ENCODE peak calls at places on chromosomes 3 and 15, in ten cellular contexts. X is gastrocnemius medialis, Y is sigmoid colon, A is ovary, S is A549, M is HCT116, C is IMR-90, O is body of pancreas, J is esophagus muscularis mucosa, Q is uterus. T is an unnamed sample.

GRCh38 chr15:41072013-41072412 is 44.1 kb downstream of the INO80 start:
- DNase-seq in A (no peak), C (no peak), J (no peak), Y (no peak), X (no peak), O (no peak), S (no peak), M (no peak), Q (no peak), T (no peak)

GRCh38 chr3:113802795-113803455 is 35.7 kb upstream of the GRAMD1C start:
- DNase-seq in S (no peak), X (no peak), J (no peak), A (no peak), Q (no peak), C (no peak), M (no peak), Y (no peak), O (no peak), T (no peak)

GRCh38 chr3:25664810-25665645 is at the start of gene TOP2B:
- DNase-seq in Y (peak; percentile 98), M (peak; percentile 86), O (peak; percentile 97), S (peak; percentile 98), C (peak; percentile 95), Q (peak; percentile 96), J (peak; percentile 99), A (peak; percentile 96), X (peak; percentile 96), T (peak; percentile 97)

GRCh38 chr3:150775001-150775599 is 12.1 kb upstream of the SIAH2 start:
- DNase-seq in J (no peak), S (no peak), Q (no peak), A (no peak), C (peak; percentile 89), O (no peak), X (no peak), M (no peak), Y (no peak), T (no peak)

GRCh38 chr3:103499132-103499885 is 1064.5 kb downstream of the ZPLD1 start:
- DNase-seq in X (no peak), O (no peak), C (peak; percentile 66), S (no peak), J (no peak), A (no peak), M (no peak), Q (no peak), Y (no peak), T (no peak)

GRCh38 chr15:88440021-88440420 is 27.2 kb downstream of the MRPL46 start:
- DNase-seq in Q (no peak), M (no peak), Y (no peak), C (peak; percentile 78), X (no peak), A (no peak), J (peak; percentile 42), O (no peak), S (no peak), T (no peak)

GRCh38 chr3:29468150-29468549 is 187.3 kb downstream of the RBMS3 start:
- DNase-seq in S (no peak), Y (no peak), X (no peak), M (no peak), J (no peak), Q (no peak), A (no peak), C (no peak), O (no peak), T (no peak)

GRCh38 chr3:5187152-5187919 is at the start of gene EDEM1:
- DNase-seq in O (peak; percentile 95), A (peak; percentile 94), Y (peak; percentile 97), X (peak; percentile 93), J (peak; percentile 98), S (peak; percentile 96), Q (peak; percentile 98), M (peak; percentile 86), C (peak; percentile 94), T (peak; percentile 98)

GRCh38 chr15:47437492-47437891 is 279.8 kb upstream of the SEMA6D start:
- DNase-seq in Y (no peak), Q (no peak), M (no peak), X (no peak), S (no peak), A (no peak), J (no peak), O (no peak), C (no peak), T (no peak)

GRCh38 chr3:69925506-69925905 is 74.0 kb upstream of the SAMMSON start:
- DNase-seq in Q (no peak), J (no peak), A (no peak), M (no peak), C (peak; percentile 68), S (no peak), X (no peak), O (no peak), Y (no peak), T (no peak)

GRCh38 chr3:66502267-66502874 is 1.5 kb upstream of the LRIG1 start:
- DNase-seq in Y (no peak), X (no peak), J (no peak), O (no peak), A (no peak), S (no peak), M (no peak), Q (no peak), C (no peak), T (no peak)
- TF ChIP-seq POLR2A in Y (no peak), X (no peak), J (no peak), O (no peak), A (no peak), S (no peak), M (no peak), Q (no peak), C (no peak), T (no peak)

GRCh38 chr3:50156549-50156948 is 1.4 kb downstream of the SEMA3F start:
- DNase-seq in O (no peak), S (no peak), X (no peak), M (no peak), C (no peak), Y (no peak), A (no peak), Q (no peak), J (no peak), T (no peak)

GRCh38 chr3:50155891-50156290 is 767 bp downstream of the SEMA3F start:
- DNase-seq in X (no peak), O (no peak), M (no peak), J (no peak), S (no peak), A (no peak), Q (no peak), C (no peak), Y (no peak), T (no peak)

GRCh38 chr3:50154840-50155490 is at the start of gene SEMA3F:
- DNase-seq in X (peak; percentile 33), O (peak; percentile 83), M (no peak), A (peak; percentile 39), S (peak; percentile 70), Q (peak; percentile 60), C (peak; percentile 56), J (no peak), Y (peak; percentile 74), T (peak; percentile 71)

GRCh38 chr3:50154476-50154839 is 666 bp upstream of the SEMA3F start:
- DNase-seq in Q (no peak), C (no peak), M (no peak), X (no peak), A (no peak), S (peak; percentile 48), O (no peak), J (no peak), Y (no peak), T (no peak)

DNA sequence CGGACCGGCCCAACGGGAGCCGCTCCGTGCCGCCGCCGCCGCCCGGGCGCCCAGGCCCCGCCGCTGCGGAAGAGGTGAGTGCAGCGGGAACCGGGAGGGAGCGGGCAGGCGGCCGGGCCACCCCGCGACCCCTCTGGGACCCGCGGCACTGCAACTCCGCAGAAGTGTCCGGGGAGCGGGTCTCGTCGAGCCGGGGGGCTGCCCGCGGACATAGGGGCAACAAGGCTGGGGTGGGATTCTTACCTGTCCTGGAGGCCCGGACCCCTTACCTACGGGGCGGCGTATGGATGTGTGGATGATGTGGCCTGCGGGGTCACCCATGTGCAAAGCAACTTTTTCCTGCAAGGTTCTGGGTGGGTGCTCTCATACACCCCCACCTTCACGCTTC is 361 bp downstream of the SEMA3F start:
- DNase-seq in Y (no peak), X (no peak), A (no peak), Q (no peak), J (no peak), O (no peak), C (no peak), S (no peak), M (no peak), T (no peak)
- H3K4me1 ChIP-seq in Y (peaks cover 54% of the 10 kb centered on the region), X (peaks cover 18% of the 10 kb centered on the region), A (peaks cover 7% of the 10 kb centered on the region), Q (peaks cover 24% of the 10 kb centered on the region), J (peaks cover 62% of the 10 kb centered on the region), O (peaks cover 25% of the 10 kb centered on the region), C (peaks cover 19% of the 10 kb centered on the region), S (peaks cover 44% of the 10 kb centered on the region), M (peaks cover 10% of the 10 kb centered on the region), T (peaks cover 12% of the 10 kb centered on the region)

DNA sequence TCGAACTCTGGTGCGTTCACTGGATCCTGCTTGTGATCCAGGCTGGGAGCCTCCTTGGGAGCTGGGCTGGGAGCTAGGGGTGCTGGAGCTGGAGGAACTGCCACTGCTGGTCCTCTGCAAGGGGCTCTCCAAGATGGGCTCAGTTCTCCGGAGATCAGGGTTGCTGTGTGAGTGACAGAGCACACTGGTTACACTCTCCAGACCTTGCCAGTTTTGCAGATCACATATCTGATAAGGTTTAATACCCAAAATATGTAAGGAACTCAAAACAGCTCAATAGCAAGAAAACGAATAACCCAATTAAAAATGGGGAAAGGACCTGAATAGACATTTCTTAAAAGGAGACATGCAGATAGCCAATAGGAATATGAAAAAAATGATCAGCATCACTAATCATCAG is 84.2 kb upstream of the SLC2A2 start:
- DNase-seq in A (no peak), X (no peak), Q (no peak), Y (no peak), O (no peak), J (no peak), C (no peak), S (no peak), M (no peak), T (no peak)
- TF ChIP-seq CTCF in A (no peak), X (no peak), Q (no peak), Y (no peak), O (no peak), J (no peak), C (no peak), S (no peak), M (no peak), T (no peak)

GRCh38 chr15:59400103-59400813 is 27.6 kb upstream of the MYO1E start:
- DNase-seq in M (no peak), X (no peak), Y (no peak), Q (no peak), C (no peak), S (no peak), A (no peak), J (no peak), O (no peak), T (no peak)

GRCh38 chr15:59398220-59398619 is 25.5 kb upstream of the MYO1E start:
- DNase-seq in O (no peak), A (no peak), M (no peak), Q (no peak), Y (no peak), S (no peak), J (no peak), X (no peak), C (no peak), T (no peak)

GRCh38 chr15:59401810-59402569 is 29.3 kb upstream of the MYO1E start:
- DNase-seq in Q (no peak), A (no peak), J (no peak), S (no peak), X (no peak), O (no peak), M (no peak), C (no peak), Y (no peak), T (no peak)

GRCh38 chr15:59396660-59397059 is 24.0 kb upstream of the MYO1E start:
- DNase-seq in S (no peak), Q (no peak), O (no peak), M (no peak), J (no peak), A (no peak), Y (no peak), C (no peak), X (no peak), T (no peak)

GRCh38 chr15:59399465-59400102 is 26.9 kb upstream of the MYO1E start:
- DNase-seq in J (no peak), S (no peak), A (no peak), Y (no peak), O (no peak), M (no peak), C (no peak), Q (no peak), X (no peak), T (no peak)
- TF ChIP-seq POLR2A in J (no peak), S (no peak), A (no peak), Y (no peak), O (no peak), M (no peak), C (no peak), Q (no peak), X (no peak), T (no peak)